ENCODE peak calls at places on chromosomes 12 and 14, in seven cellular contexts. One of them, this sample, is unnamed.
A peak's percentile ranks its signal among the peaks of the same experiment; 100 is the strongest.

GRCh38 chr12:132124766-132125425 is 19.2 kb downstream of the DDX51 start:
- DNase-seq in K562: no peak
- DNase-seq in lower leg skin: no peak
- DNase-seq in AG10803: no peak
- DNase-seq in psoas muscle: no peak
- DNase-seq in mucosa of descending colon: no peak
- DNase-seq in GM12865: no peak
- DNase-seq in this sample: no peak

GRCh38 chr12:70724444-70724843 is 87.2 kb upstream of the PTPRB start:
- DNase-seq in K562: no peak
- DNase-seq in lower leg skin: no peak
- DNase-seq in AG10803: peak; percentile 9
- DNase-seq in psoas muscle: no peak
- DNase-seq in mucosa of descending colon: no peak
- DNase-seq in GM12865: peak; percentile 15
- DNase-seq in this sample: peak; percentile 48

GRCh38 chr14:104865631-104866441 is 768 bp downstream of the CEP170B start:
- DNase-seq in K562: peak; percentile 76
- DNase-seq in lower leg skin: peak; percentile 59
- DNase-seq in AG10803: peak; percentile 75
- DNase-seq in psoas muscle: peak; percentile 83
- DNase-seq in mucosa of descending colon: peak; percentile 83
- DNase-seq in GM12865: no peak
- DNase-seq in this sample: peak; percentile 76

GRCh38 chr12:44015333-44015941 is 179.6 kb downstream of the TMEM117 start:
- DNase-seq in K562: peak; percentile 26
- DNase-seq in lower leg skin: no peak
- DNase-seq in AG10803: peak; percentile 67
- DNase-seq in psoas muscle: no peak
- DNase-seq in mucosa of descending colon: no peak
- DNase-seq in GM12865: peak; percentile 69
- DNase-seq in this sample: peak; percentile 71

GRCh38 chr14:56333361-56334279 is 215.4 kb downstream of the PELI2 start:
- DNase-seq in K562: no peak
- DNase-seq in lower leg skin: no peak
- DNase-seq in AG10803: peak; percentile 68
- DNase-seq in psoas muscle: no peak
- DNase-seq in mucosa of descending colon: no peak
- DNase-seq in GM12865: no peak
- DNase-seq in this sample: peak; percentile 81

GRCh38 chr12:37666069-37666781 is 650.3 kb upstream of the ALG10B start:
- DNase-seq in K562: no peak
- DNase-seq in lower leg skin: no peak
- DNase-seq in AG10803: no peak
- DNase-seq in psoas muscle: no peak
- DNase-seq in mucosa of descending colon: peak; percentile 24
- DNase-seq in GM12865: no peak
- DNase-seq in this sample: no peak

GRCh38 chr14:73633115-73633514 is 11.7 kb upstream of the DNAL1 start:
- DNase-seq in K562: no peak
- DNase-seq in lower leg skin: no peak
- DNase-seq in AG10803: no peak
- DNase-seq in psoas muscle: no peak
- DNase-seq in mucosa of descending colon: no peak
- DNase-seq in GM12865: no peak
- DNase-seq in this sample: no peak

GRCh38 chr12:59304077-59304721 is 291.6 kb upstream of the SLC16A7 start:
- DNase-seq in K562: no peak
- DNase-seq in lower leg skin: no peak
- DNase-seq in AG10803: no peak
- DNase-seq in psoas muscle: no peak
- DNase-seq in mucosa of descending colon: no peak
- DNase-seq in GM12865: no peak
- DNase-seq in this sample: no peak

GRCh38 chr14:54893151-54893760 is 9.4 kb downstream of the GCH1 start:
- DNase-seq in K562: peak; percentile 34
- DNase-seq in lower leg skin: peak; percentile 41
- DNase-seq in AG10803: peak; percentile 54
- DNase-seq in psoas muscle: no peak
- DNase-seq in mucosa of descending colon: no peak
- DNase-seq in GM12865: peak; percentile 48
- DNase-seq in this sample: peak; percentile 69

GRCh38 chr12:85468356-85469157 is 188.5 kb downstream of the ALX1 start:
- DNase-seq in K562: no peak
- DNase-seq in lower leg skin: peak; percentile 25
- DNase-seq in AG10803: peak; percentile 56
- DNase-seq in psoas muscle: no peak
- DNase-seq in mucosa of descending colon: no peak
- DNase-seq in GM12865: peak; percentile 69
- DNase-seq in this sample: peak; percentile 78

GRCh38 chr12:109731231-109731731 is 17.7 kb downstream of the FAM222A start:
- DNase-seq in K562: no peak
- DNase-seq in lower leg skin: no peak
- DNase-seq in AG10803: no peak
- DNase-seq in psoas muscle: peak; percentile 42
- DNase-seq in mucosa of descending colon: peak; percentile 29
- DNase-seq in GM12865: no peak
- DNase-seq in this sample: no peak

GRCh38 chr12:54261817-54262402 is 18.0 kb downstream of the CBX5 start:
- DNase-seq in K562: no peak
- DNase-seq in lower leg skin: no peak
- DNase-seq in AG10803: no peak
- DNase-seq in psoas muscle: no peak
- DNase-seq in mucosa of descending colon: no peak
- DNase-seq in GM12865: no peak
- DNase-seq in this sample: no peak

GRCh38 chr12:27619308-27619707 is 76.9 kb upstream of the REP15 start:
- DNase-seq in K562: no peak
- DNase-seq in lower leg skin: no peak
- DNase-seq in AG10803: peak; percentile 85
- DNase-seq in psoas muscle: no peak
- DNase-seq in mucosa of descending colon: no peak
- DNase-seq in GM12865: no peak
- DNase-seq in this sample: peak; percentile 94

GRCh38 chr14:77838756-77839565 is 39.1 kb downstream of the ADCK1 start:
- DNase-seq in K562: no peak
- DNase-seq in lower leg skin: no peak
- DNase-seq in AG10803: no peak
- DNase-seq in psoas muscle: no peak
- DNase-seq in mucosa of descending colon: no peak
- DNase-seq in GM12865: no peak
- DNase-seq in this sample: no peak

GRCh38 chr12:55736076-55736475 is 6.8 kb upstream of the GDF11 start:
- DNase-seq in K562: no peak
- DNase-seq in lower leg skin: no peak
- DNase-seq in AG10803: no peak
- DNase-seq in psoas muscle: no peak
- DNase-seq in mucosa of descending colon: no peak
- DNase-seq in GM12865: no peak
- DNase-seq in this sample: no peak

GRCh38 chr12:91562476-91562875 is 379.9 kb upstream of the DCN start:
- DNase-seq in K562: no peak
- DNase-seq in lower leg skin: no peak
- DNase-seq in AG10803: peak; percentile 11
- DNase-seq in psoas muscle: no peak
- DNase-seq in mucosa of descending colon: no peak
- DNase-seq in GM12865: peak; percentile 42
- DNase-seq in this sample: no peak

GRCh38 chr14:68819260-68819691 is 26.4 kb upstream of the ZFP36L1 start:
- DNase-seq in K562: peak; percentile 55
- DNase-seq in lower leg skin: no peak
- DNase-seq in AG10803: peak; percentile 51
- DNase-seq in psoas muscle: no peak
- DNase-seq in mucosa of descending colon: no peak
- DNase-seq in GM12865: no peak
- DNase-seq in this sample: peak; percentile 63

GRCh38 chr14:33647385-33647786 is 303.5 kb downstream of the EGLN3 start:
- DNase-seq in K562: no peak
- DNase-seq in lower leg skin: no peak
- DNase-seq in AG10803: peak; percentile 97
- DNase-seq in psoas muscle: no peak
- DNase-seq in mucosa of descending colon: no peak
- DNase-seq in GM12865: no peak
- DNase-seq in this sample: peak; percentile 91

GRCh38 chr14:66508547-66508845 is 549 bp downstream of the GPHN start:
- DNase-seq in K562: no peak
- DNase-seq in lower leg skin: no peak
- DNase-seq in AG10803: no peak
- DNase-seq in psoas muscle: no peak
- DNase-seq in mucosa of descending colon: no peak
- DNase-seq in GM12865: no peak
- DNase-seq in this sample: no peak

GRCh38 chr14:89379891-89380820 is 36.9 kb downstream of the FOXN3 start:
- DNase-seq in K562: no peak
- DNase-seq in lower leg skin: no peak
- DNase-seq in AG10803: no peak
- DNase-seq in psoas muscle: no peak
- DNase-seq in mucosa of descending colon: no peak
- DNase-seq in GM12865: no peak
- DNase-seq in this sample: no peak

GRCh38 chr14:92633724-92634123 is 114.7 kb downstream of the LGMN start:
- DNase-seq in K562: no peak
- DNase-seq in lower leg skin: no peak
- DNase-seq in AG10803: peak; percentile 82
- DNase-seq in psoas muscle: no peak
- DNase-seq in mucosa of descending colon: no peak
- DNase-seq in GM12865: peak; percentile 53
- DNase-seq in this sample: peak; percentile 50

GRCh38 chr12:118125743-118126118 is 10.2 kb upstream of the PEBP1 start:
- DNase-seq in K562: no peak
- DNase-seq in lower leg skin: no peak
- DNase-seq in AG10803: no peak
- DNase-seq in psoas muscle: no peak
- DNase-seq in mucosa of descending colon: no peak
- DNase-seq in GM12865: no peak
- DNase-seq in this sample: no peak

GRCh38 chr12:118124333-118124874 is 11.5 kb upstream of the PEBP1 start:
- DNase-seq in K562: no peak
- DNase-seq in lower leg skin: no peak
- DNase-seq in AG10803: no peak
- DNase-seq in psoas muscle: no peak
- DNase-seq in mucosa of descending colon: no peak
- DNase-seq in GM12865: no peak
- DNase-seq in this sample: no peak

GRCh38 chr12:118119449-118119879 is 15.7 kb upstream of the VSIG10 start:
- DNase-seq in K562: no peak
- DNase-seq in lower leg skin: no peak
- DNase-seq in AG10803: no peak
- DNase-seq in psoas muscle: no peak
- DNase-seq in mucosa of descending colon: no peak
- DNase-seq in GM12865: no peak
- DNase-seq in this sample: no peak

GRCh38 chr12:118122264-118122663 is 13.7 kb upstream of the PEBP1 start:
- DNase-seq in K562: no peak
- DNase-seq in lower leg skin: no peak
- DNase-seq in AG10803: no peak
- DNase-seq in psoas muscle: no peak
- DNase-seq in mucosa of descending colon: no peak
- DNase-seq in GM12865: no peak
- DNase-seq in this sample: no peak

GRCh38 chr12:118120579-118121363 is 15.2 kb upstream of the PEBP1 start:
- DNase-seq in K562: peak; percentile 90
- DNase-seq in lower leg skin: peak; percentile 67
- DNase-seq in AG10803: peak; percentile 65
- DNase-seq in psoas muscle: peak; percentile 85
- DNase-seq in mucosa of descending colon: peak; percentile 71
- DNase-seq in GM12865: peak; percentile 82
- DNase-seq in this sample: peak; percentile 78
- H3K4me3 ChIP-seq in K562: no peak overlapping the region
- H3K4me3 ChIP-seq in lower leg skin: no peak overlapping the region
- H3K4me3 ChIP-seq in AG10803: no peak overlapping the region
- H3K4me3 ChIP-seq in psoas muscle: no peak overlapping the region
- H3K4me3 ChIP-seq in mucosa of descending colon: no peak overlapping the region
- H3K4me3 ChIP-seq in GM12865: no peak overlapping the region
- H3K4me3 ChIP-seq in this sample: no peak overlapping the region

GRCh38 chr12:13161172-13161571 is 35.4 kb upstream of the EMP1 start:
- DNase-seq in K562: no peak
- DNase-seq in lower leg skin: no peak
- DNase-seq in AG10803: no peak
- DNase-seq in psoas muscle: no peak
- DNase-seq in mucosa of descending colon: no peak
- DNase-seq in GM12865: no peak
- DNase-seq in this sample: no peak
- TF ChIP-seq CTCF in K562: no peak
- TF ChIP-seq CTCF in lower leg skin: no peak
- TF ChIP-seq CTCF in AG10803: peak; percentile 34
- TF ChIP-seq CTCF in psoas muscle: peak; percentile 7
- TF ChIP-seq CTCF in mucosa of descending colon: no peak
- TF ChIP-seq CTCF in GM12865: peak; percentile 21
- TF ChIP-seq CTCF in this sample: peak; percentile 25

GRCh38 chr12:106645465-106646330 is 62.9 kb downstream of the RFX4 start:
- DNase-seq in K562: no peak
- DNase-seq in lower leg skin: no peak
- DNase-seq in AG10803: no peak
- DNase-seq in psoas muscle: no peak
- DNase-seq in mucosa of descending colon: no peak
- DNase-seq in GM12865: no peak
- DNase-seq in this sample: no peak
- H3K4me3 ChIP-seq in K562: no peak overlapping the region
- H3K4me3 ChIP-seq in lower leg skin: no peak overlapping the region
- H3K4me3 ChIP-seq in AG10803: no peak overlapping the region
- H3K4me3 ChIP-seq in psoas muscle: peak overlapping the region; percentile 44
- H3K4me3 ChIP-seq in mucosa of descending colon: no peak overlapping the region
- H3K4me3 ChIP-seq in GM12865: no peak overlapping the region
- H3K4me3 ChIP-seq in this sample: no peak overlapping the region

GRCh38 chr14:102803139-102803538 is 25.9 kb downstream of the TRAF3 start:
- DNase-seq in K562: no peak
- DNase-seq in lower leg skin: no peak
- DNase-seq in AG10803: peak; percentile 49
- DNase-seq in psoas muscle: no peak
- DNase-seq in mucosa of descending colon: no peak
- DNase-seq in GM12865: no peak
- DNase-seq in this sample: no peak

GRCh38 chr14:102799684-102800562 is 22.7 kb downstream of the TRAF3 start:
- DNase-seq in K562: no peak
- DNase-seq in lower leg skin: no peak
- DNase-seq in AG10803: peak; percentile 99
- DNase-seq in psoas muscle: no peak
- DNase-seq in mucosa of descending colon: no peak
- DNase-seq in GM12865: no peak
- DNase-seq in this sample: peak; percentile 84

GRCh38 chr14:102795060-102795925 is 18.0 kb downstream of the TRAF3 start:
- DNase-seq in K562: no peak
- DNase-seq in lower leg skin: peak; percentile 73
- DNase-seq in AG10803: peak; percentile 81
- DNase-seq in psoas muscle: no peak
- DNase-seq in mucosa of descending colon: no peak
- DNase-seq in GM12865: peak; percentile 69
- DNase-seq in this sample: peak; percentile 94

GRCh38 chr14:102796661-102797190 is 19.5 kb downstream of the TRAF3 start:
- DNase-seq in K562: no peak
- DNase-seq in lower leg skin: no peak
- DNase-seq in AG10803: no peak
- DNase-seq in psoas muscle: no peak
- DNase-seq in mucosa of descending colon: no peak
- DNase-seq in GM12865: no peak
- DNase-seq in this sample: no peak

DNA sequence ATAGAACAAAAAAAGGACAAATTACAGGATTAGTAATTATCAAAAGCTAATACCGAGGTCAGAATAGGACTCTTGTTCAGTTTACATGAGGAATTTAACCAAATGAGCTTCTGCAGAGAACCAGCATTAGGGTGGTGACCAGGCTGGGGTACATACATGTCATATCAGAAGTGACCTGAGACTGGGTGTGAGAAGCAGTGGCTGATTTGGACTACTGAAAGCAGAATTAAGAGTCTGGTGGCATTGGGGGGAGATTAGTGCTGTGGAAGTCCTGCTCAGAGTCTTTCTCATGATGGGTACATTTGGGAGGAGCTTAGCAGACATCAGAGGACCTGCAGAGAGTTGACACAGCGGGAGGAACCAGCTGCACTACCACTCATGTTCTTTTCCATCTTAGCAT is 21.7 kb downstream of the TRAF3 start:
- DNase-seq in K562: no peak
- DNase-seq in lower leg skin: no peak
- DNase-seq in AG10803: no peak
- DNase-seq in psoas muscle: no peak
- DNase-seq in mucosa of descending colon: no peak
- DNase-seq in GM12865: peak; percentile 90
- DNase-seq in this sample: no peak
- TF ChIP-seq CTCF in K562: no peak
- TF ChIP-seq CTCF in lower leg skin: no peak
- TF ChIP-seq CTCF in AG10803: no peak
- TF ChIP-seq CTCF in psoas muscle: no peak
- TF ChIP-seq CTCF in mucosa of descending colon: no peak
- TF ChIP-seq CTCF in GM12865: no peak
- TF ChIP-seq CTCF in this sample: no peak

This sample was measured in cardiac fibroblast.